ENCODE peak calls at places on chromosomes 3 and 15, in five cellular contexts. One of them, this sample, is unnamed.

GRCh38 chr3:44584646-44585501 is at the start of gene ZNF660:
- DNase-seq in coronary artery: peak; percentile 80
- DNase-seq in dorsolateral prefrontal cortex: peak; percentile 81
- DNase-seq in A549: no peak
- DNase-seq in left lung: peak; percentile 79
- DNase-seq in this sample: peak; percentile 92

GRCh38 chr3:49930922-49931321 is 1.3 kb upstream of the MON1A start:
- DNase-seq in A549: no peak
- DNase-seq in coronary artery: no peak
- DNase-seq in dorsolateral prefrontal cortex: no peak
- DNase-seq in left lung: no peak
- DNase-seq in this sample: peak; percentile 75

GRCh38 chr15:64740361-64741170 is 34.8 kb downstream of the RBPMS2 start:
- DNase-seq in left lung: peak; percentile 73
- DNase-seq in coronary artery: no peak
- DNase-seq in dorsolateral prefrontal cortex: no peak
- DNase-seq in A549: peak; percentile 41
- DNase-seq in this sample: peak; percentile 50

GRCh38 chr15:60155661-60156060 is 151.6 kb downstream of the FOXB1 start:
- DNase-seq in dorsolateral prefrontal cortex: no peak
- DNase-seq in coronary artery: no peak
- DNase-seq in A549: no peak
- DNase-seq in left lung: no peak
- DNase-seq in this sample: no peak

GRCh38 chr3:4492240-4493007 is 724 bp upstream of the ITPR1 start:
- DNase-seq in left lung: peak; percentile 82
- DNase-seq in dorsolateral prefrontal cortex: peak; percentile 59
- DNase-seq in coronary artery: peak; percentile 84
- DNase-seq in A549: peak; percentile 32
- DNase-seq in this sample: peak; percentile 76

GRCh38 chr3:32844914-32845313 is 27.1 kb downstream of the TRIM71 start:
- DNase-seq in A549: no peak
- DNase-seq in dorsolateral prefrontal cortex: no peak
- DNase-seq in coronary artery: no peak
- DNase-seq in left lung: no peak
- DNase-seq in this sample: no peak

GRCh38 chr3:184373422-184373821 is 4.6 kb downstream of the THPO start:
- DNase-seq in coronary artery: no peak
- DNase-seq in left lung: no peak
- DNase-seq in dorsolateral prefrontal cortex: no peak
- DNase-seq in A549: no peak
- DNase-seq in this sample: no peak

GRCh38 chr15:73927476-73928240 is 1.4 kb downstream of the LOXL1 start:
- DNase-seq in coronary artery: no peak
- DNase-seq in dorsolateral prefrontal cortex: no peak
- DNase-seq in left lung: peak; percentile 97
- DNase-seq in A549: peak; percentile 78
- DNase-seq in this sample: peak; percentile 83

GRCh38 chr3:181955566-181955965 is 243.8 kb downstream of the SOX2 start:
- DNase-seq in A549: no peak
- DNase-seq in dorsolateral prefrontal cortex: no peak
- DNase-seq in coronary artery: no peak
- DNase-seq in left lung: no peak
- DNase-seq in this sample: no peak

GRCh38 chr3:127785711-127786265 is 36.5 kb downstream of the MGLL start:
- DNase-seq in A549: no peak
- DNase-seq in left lung: peak; percentile 58
- DNase-seq in coronary artery: no peak
- DNase-seq in dorsolateral prefrontal cortex: no peak
- DNase-seq in this sample: no peak

GRCh38 chr15:56490461-56490860 is 25.5 kb upstream of the MNS1 start:
- DNase-seq in A549: no peak
- DNase-seq in dorsolateral prefrontal cortex: no peak
- DNase-seq in coronary artery: no peak
- DNase-seq in left lung: no peak
- DNase-seq in this sample: peak; percentile 42

GRCh38 chr15:98649996-98650870 is 1.9 kb downstream of the IGF1R start:
- DNase-seq in A549: no peak
- DNase-seq in dorsolateral prefrontal cortex: no peak
- DNase-seq in left lung: peak; percentile 86
- DNase-seq in coronary artery: peak; percentile 78
- DNase-seq in this sample: peak; percentile 50

GRCh38 chr3:44687898-44688297 is 24.6 kb upstream of the ZNF502 start:
- DNase-seq in A549: no peak
- DNase-seq in dorsolateral prefrontal cortex: no peak
- DNase-seq in coronary artery: no peak
- DNase-seq in left lung: no peak
- DNase-seq in this sample: no peak

GRCh38 chr3:84980011-84980410 is 21.2 kb downstream of the CADM2 start:
- DNase-seq in coronary artery: no peak
- DNase-seq in dorsolateral prefrontal cortex: peak; percentile 66
- DNase-seq in left lung: peak; percentile 4
- DNase-seq in A549: no peak
- DNase-seq in this sample: peak; percentile 6

GRCh38 chr15:65327651-65328393 is 23.3 kb downstream of the RNU5B-1 start:
- DNase-seq in left lung: no peak
- DNase-seq in A549: no peak
- DNase-seq in dorsolateral prefrontal cortex: no peak
- DNase-seq in coronary artery: no peak
- DNase-seq in this sample: no peak

GRCh38 chr3:44954289-44954688 is 21.7 kb downstream of the ZDHHC3 start:
- DNase-seq in dorsolateral prefrontal cortex: no peak
- DNase-seq in coronary artery: no peak
- DNase-seq in A549: no peak
- DNase-seq in left lung: no peak
- DNase-seq in this sample: no peak

GRCh38 chr3:65714138-65714537 is 324.6 kb downstream of the MAGI1 start:
- DNase-seq in dorsolateral prefrontal cortex: no peak
- DNase-seq in coronary artery: peak; percentile 75
- DNase-seq in A549: no peak
- DNase-seq in left lung: no peak
- DNase-seq in this sample: peak; percentile 61

GRCh38 chr3:50126287-50127211 is 28.6 kb upstream of the SEMA3F start:
- DNase-seq in left lung: peak; percentile 62
- DNase-seq in dorsolateral prefrontal cortex: no peak
- DNase-seq in coronary artery: no peak
- DNase-seq in A549: no peak
- DNase-seq in this sample: peak; percentile 55

GRCh38 chr3:59472541-59472940 is 422.7 kb upstream of the CFAP20DC start:
- DNase-seq in A549: no peak
- DNase-seq in dorsolateral prefrontal cortex: no peak
- DNase-seq in coronary artery: no peak
- DNase-seq in left lung: no peak
- DNase-seq in this sample: no peak

GRCh38 chr3:59469948-59470723 is 420.3 kb upstream of the CFAP20DC start:
- DNase-seq in left lung: no peak
- DNase-seq in coronary artery: no peak
- DNase-seq in A549: no peak
- DNase-seq in dorsolateral prefrontal cortex: no peak
- DNase-seq in this sample: no peak

GRCh38 chr3:59473580-59473979 is 423.8 kb upstream of the CFAP20DC start:
- DNase-seq in left lung: no peak
- DNase-seq in A549: no peak
- DNase-seq in coronary artery: no peak
- DNase-seq in dorsolateral prefrontal cortex: no peak
- DNase-seq in this sample: no peak
- H3K4me3 ChIP-seq in left lung: no peak overlapping the region
- H3K4me3 ChIP-seq in A549: no peak overlapping the region
- H3K4me3 ChIP-seq in coronary artery: no peak overlapping the region
- H3K4me3 ChIP-seq in dorsolateral prefrontal cortex: no peak overlapping the region
- H3K4me3 ChIP-seq in this sample: no peak overlapping the region

DNA sequence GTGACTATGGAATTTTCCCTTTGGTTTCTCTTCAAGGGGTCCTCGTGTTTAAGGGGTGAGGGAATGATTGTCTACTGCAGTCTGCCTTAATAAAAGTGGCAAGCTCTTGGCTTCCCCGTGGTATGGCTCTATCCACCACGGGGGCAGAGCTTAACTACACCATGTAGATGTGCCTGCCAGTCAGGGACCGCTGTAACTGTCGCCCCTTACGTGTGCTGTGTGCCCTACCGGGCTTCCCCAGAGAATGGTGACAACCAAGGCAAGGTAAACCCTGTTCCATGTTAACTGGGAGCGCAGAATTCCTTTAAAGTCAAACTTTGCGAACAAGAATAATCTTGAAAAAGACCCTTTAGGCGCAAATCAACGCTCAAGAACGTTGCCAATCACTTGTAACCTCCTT is 966 bp upstream of the C3orf80 start:
- DNase-seq in coronary artery: no peak
- DNase-seq in A549: no peak
- DNase-seq in left lung: no peak
- DNase-seq in dorsolateral prefrontal cortex: no peak
- DNase-seq in this sample: no peak
- H3K4me3 ChIP-seq in coronary artery: no peak overlapping the region
- H3K4me3 ChIP-seq in A549: no peak overlapping the region
- H3K4me3 ChIP-seq in left lung: no peak overlapping the region
- H3K4me3 ChIP-seq in dorsolateral prefrontal cortex: peak overlapping the region; percentile 69
- H3K4me3 ChIP-seq in this sample: no peak overlapping the region

GRCh38 chr15:92811514-92811913 is 88.6 kb upstream of the CHD2 start:
- DNase-seq in dorsolateral prefrontal cortex: no peak
- DNase-seq in A549: no peak
- DNase-seq in left lung: no peak
- DNase-seq in coronary artery: no peak
- DNase-seq in this sample: peak; percentile 43

GRCh38 chr15:92809880-92810361 is 90.2 kb upstream of the CHD2 start:
- DNase-seq in coronary artery: no peak
- DNase-seq in left lung: no peak
- DNase-seq in dorsolateral prefrontal cortex: no peak
- DNase-seq in A549: no peak
- DNase-seq in this sample: peak; percentile 69

GRCh38 chr15:92812271-92812670 is 87.9 kb upstream of the CHD2 start:
- DNase-seq in dorsolateral prefrontal cortex: no peak
- DNase-seq in coronary artery: no peak
- DNase-seq in A549: no peak
- DNase-seq in left lung: no peak
- DNase-seq in this sample: no peak

GRCh38 chr15:92809064-92809879 is 90.9 kb upstream of the CHD2 start:
- DNase-seq in left lung: peak; percentile 100
- DNase-seq in dorsolateral prefrontal cortex: peak; percentile 97
- DNase-seq in A549: peak; percentile 97
- DNase-seq in coronary artery: peak; percentile 99
- DNase-seq in this sample: peak; percentile 99

DNA sequence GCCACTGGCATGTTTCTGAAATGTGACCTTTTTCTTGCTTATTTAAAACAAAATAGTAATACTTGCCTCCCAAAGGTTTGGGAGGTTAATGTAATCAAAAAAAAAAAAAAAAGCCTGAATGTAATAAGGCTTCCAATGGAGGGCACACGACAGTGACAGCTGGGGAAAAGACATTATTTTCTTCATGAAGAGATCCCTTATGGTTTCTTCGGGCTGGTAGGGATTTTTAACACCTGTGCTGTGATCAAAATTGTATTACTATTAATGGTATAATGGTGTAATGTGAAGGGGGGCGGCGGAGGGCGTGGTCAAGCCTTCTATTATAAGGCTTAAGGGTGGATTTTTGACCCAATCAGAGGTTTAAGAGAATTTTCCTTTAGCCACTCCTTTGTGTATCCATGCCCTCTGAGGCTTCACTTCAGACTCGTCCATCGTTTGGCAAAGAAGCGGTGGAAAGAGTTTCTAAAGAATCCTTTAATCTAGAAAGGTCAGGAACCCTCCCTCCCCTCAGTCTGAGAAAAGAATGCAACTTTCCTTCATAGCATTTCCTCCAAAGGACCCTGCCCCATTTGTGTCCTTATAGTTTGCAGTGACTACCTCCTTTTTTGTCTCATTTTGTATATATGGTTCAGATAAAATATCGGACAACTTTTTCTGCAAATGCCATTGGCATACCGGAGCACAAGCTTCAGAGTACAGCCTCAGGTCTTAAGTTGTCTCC is 89.5 kb upstream of the CHD2 start:
- DNase-seq in coronary artery: no peak
- DNase-seq in left lung: no peak
- DNase-seq in dorsolateral prefrontal cortex: no peak
- DNase-seq in A549: no peak
- DNase-seq in this sample: peak; percentile 52
- H3K4me3 ChIP-seq in coronary artery: peak overlapping the region; percentile 70
- H3K4me3 ChIP-seq in left lung: peak overlapping the region; percentile 59
- H3K4me3 ChIP-seq in dorsolateral prefrontal cortex: peak overlapping the region; percentile 80
- H3K4me3 ChIP-seq in A549: peak overlapping the region; percentile 41
- H3K4me3 ChIP-seq in this sample: peak overlapping the region; percentile 22

DNA sequence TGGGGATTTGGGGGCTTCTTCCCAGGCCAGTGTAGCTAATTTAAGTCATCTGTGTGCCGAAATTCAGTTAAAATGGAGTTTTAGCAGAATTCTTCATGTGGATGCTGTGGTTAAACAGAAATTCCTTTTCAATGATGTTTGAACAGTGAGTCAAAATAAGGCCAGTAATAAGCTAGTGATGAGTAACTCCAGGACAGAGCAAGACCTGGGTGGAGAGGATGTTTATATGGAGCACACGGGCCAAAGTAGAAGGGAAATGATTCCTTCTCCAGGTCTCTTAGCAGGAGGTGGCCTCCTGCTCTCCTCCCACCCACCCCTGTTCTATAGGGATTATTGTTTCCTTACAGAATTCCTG is 31.9 kb upstream of the UACA start:
- DNase-seq in left lung: no peak
- DNase-seq in coronary artery: no peak
- DNase-seq in A549: peak; percentile 96
- DNase-seq in dorsolateral prefrontal cortex: no peak
- DNase-seq in this sample: peak; percentile 65
- H3K4me3 ChIP-seq in left lung: no peak overlapping the region
- H3K4me3 ChIP-seq in coronary artery: peak overlapping the region; percentile 33
- H3K4me3 ChIP-seq in A549: peak overlapping the region; percentile 11
- H3K4me3 ChIP-seq in dorsolateral prefrontal cortex: no peak overlapping the region
- H3K4me3 ChIP-seq in this sample: no peak overlapping the region

GRCh38 chr15:96331942-96332853 is 1.7 kb downstream of the NR2F2 start:
- DNase-seq in coronary artery: peak; percentile 67
- DNase-seq in left lung: peak; percentile 82
- DNase-seq in dorsolateral prefrontal cortex: no peak
- DNase-seq in A549: no peak
- DNase-seq in this sample: peak; percentile 67
- H3K4me3 ChIP-seq in coronary artery: peak overlapping the region; percentile 94
- H3K4me3 ChIP-seq in left lung: peak overlapping the region; percentile 57
- H3K4me3 ChIP-seq in dorsolateral prefrontal cortex: peak overlapping the region; percentile 65
- H3K4me3 ChIP-seq in A549: peak overlapping the region; percentile 71
- H3K4me3 ChIP-seq in this sample: peak overlapping the region; percentile 61

GRCh38 chr15:39584662-39585393 is 3.9 kb downstream of the THBS1 start:
- DNase-seq in dorsolateral prefrontal cortex: no peak
- DNase-seq in coronary artery: no peak
- DNase-seq in A549: no peak
- DNase-seq in left lung: no peak
- DNase-seq in this sample: no peak
- H3K4me3 ChIP-seq in dorsolateral prefrontal cortex: no peak overlapping the region
- H3K4me3 ChIP-seq in coronary artery: peak overlapping the region; percentile 86
- H3K4me3 ChIP-seq in A549: no peak overlapping the region
- H3K4me3 ChIP-seq in left lung: peak overlapping the region; percentile 3
- H3K4me3 ChIP-seq in this sample: no peak overlapping the region

GRCh38 chr3:72444642-72445223 is 403.5 kb downstream of the SHQ1 start:
- DNase-seq in A549: no peak
- DNase-seq in coronary artery: no peak
- DNase-seq in left lung: no peak
- DNase-seq in dorsolateral prefrontal cortex: no peak
- DNase-seq in this sample: no peak
- H3K4me3 ChIP-seq in A549: no peak overlapping the region
- H3K4me3 ChIP-seq in coronary artery: peak overlapping the region; percentile 92
- H3K4me3 ChIP-seq in left lung: peak overlapping the region; percentile 80
- H3K4me3 ChIP-seq in dorsolateral prefrontal cortex: peak overlapping the region; percentile 96
- H3K4me3 ChIP-seq in this sample: peak overlapping the region; percentile 95

This sample was measured in hepatocyte.